ENCODE peak calls at places on chromosomes 5 and 9, in seven cellular contexts. W is CD4-positive, CD25-positive, alpha-beta regulatory T cell; O is NCI-H345; Y is choroid plexus epithelial cell; G is Caki2; F is ELF-1; B is small intestine. R is an unnamed sample.

GRCh38 chr9:126661521-126662251 is 48.0 kb downstream of the LMX1B start:
- DNase-seq in W (no peak), O (no peak), Y (peak; percentile 11), G (peak; percentile 25), F (peak; percentile 95), B (peak; percentile 20), R (peak; percentile 72)

GRCh38 chr5:136374003-136374402 is 8.7 kb upstream of the TRPC7 start:
- DNase-seq in W (no peak), O (no peak), Y (peak; percentile 65), G (peak; percentile 44), F (no peak), B (peak; percentile 4), R (peak; percentile 45)

GRCh38 chr9:7178729-7179128 is 421.0 kb downstream of the KDM4C start:
- DNase-seq in W (no peak), O (no peak), Y (no peak), G (no peak), F (no peak), B (no peak), R (no peak)

GRCh38 chr5:179919487-179920060 is 11.9 kb upstream of the TBC1D9B start:
- DNase-seq in W (no peak), O (no peak), Y (no peak), G (no peak), F (no peak), B (no peak), R (no peak)

GRCh38 chr9:72396247-72397091 is 31.5 kb upstream of the ZFAND5 start:
- DNase-seq in W (no peak), O (no peak), Y (peak; percentile 92), G (peak; percentile 48), F (no peak), B (peak; percentile 68), R (no peak)

GRCh38 chr5:80070338-80071056 is 35.3 kb downstream of the THBS4 start:
- DNase-seq in W (no peak), O (no peak), Y (no peak), G (no peak), F (no peak), B (no peak), R (no peak)

GRCh38 chr9:126304207-126304945 is 22.3 kb upstream of the MVB12B start:
- DNase-seq in W (no peak), O (no peak), Y (no peak), G (no peak), F (no peak), B (no peak), R (no peak)

GRCh38 chr5:135221187-135221473 is 177.9 kb downstream of the MACROH2A1 start:
- DNase-seq in W (no peak), O (no peak), Y (no peak), G (no peak), F (no peak), B (no peak), R (no peak)

GRCh38 chr9:129143031-129143441 is 31.8 kb downstream of the PTPA start:
- DNase-seq in W (peak; percentile 65), O (peak; percentile 49), Y (peak; percentile 95), G (peak; percentile 86), F (peak; percentile 94), B (peak; percentile 84), R (peak; percentile 80)

GRCh38 chr9:121929893-121930875 is 162.9 kb downstream of the TTLL11 start:
- DNase-seq in W (no peak), O (no peak), Y (no peak), G (no peak), F (peak; percentile 74), B (peak; percentile 4), R (peak; percentile 81)

GRCh38 chr5:150458819-150459557 is 9.4 kb upstream of the RPS14 start:
- DNase-seq in W (peak; percentile 79), O (peak; percentile 81), Y (peak; percentile 55), G (peak; percentile 55), F (peak; percentile 88), B (peak; percentile 64), R (peak; percentile 79)

GRCh38 chr5:1723957-1724821 is 75.4 kb downstream of the MRPL36 start:
- DNase-seq in W (no peak), O (no peak), Y (no peak), G (no peak), F (no peak), B (no peak), R (no peak)

GRCh38 chr5:71601222-71602026 is 14.3 kb downstream of the MCCC2 start:
- DNase-seq in W (peak; percentile 69), O (peak; percentile 7), Y (peak; percentile 98), G (peak; percentile 77), F (peak; percentile 27), B (peak; percentile 73), R (peak; percentile 75)

GRCh38 chr9:136485651-136486050 is 2.8 kb upstream of the SEC16A start:
- DNase-seq in W (no peak), O (no peak), Y (no peak), G (no peak), F (no peak), B (no peak), R (no peak)

GRCh38 chr9:6955251-6955921 is 197.6 kb downstream of the KDM4C start:
- DNase-seq in W (no peak), O (peak; percentile 73), Y (peak; percentile 77), G (no peak), F (peak; percentile 19), B (no peak), R (peak; percentile 67)

GRCh38 chr5:141821430-141821925 is 56.7 kb downstream of the PCDH1 start:
- DNase-seq in W (no peak), O (no peak), Y (peak; percentile 81), G (peak; percentile 87), F (no peak), B (no peak), R (peak; percentile 61)

GRCh38 chr9:120713257-120714087 is 798 bp downstream of the MEGF9 start:
- DNase-seq in W (peak; percentile 14), O (no peak), Y (no peak), G (no peak), F (peak; percentile 18), B (peak; percentile 29), R (peak; percentile 18)

GRCh38 chr9:128026255-128027165 is 40.6 kb downstream of the NAIF1 start:
- DNase-seq in W (peak; percentile 94), O (no peak), Y (peak; percentile 56), G (no peak), F (peak; percentile 40), B (peak; percentile 70), R (no peak)

GRCh38 chr9:84123648-84124406 is 143.2 kb downstream of the RMI1 start:
- DNase-seq in W (no peak), O (no peak), Y (no peak), G (no peak), F (no peak), B (peak; percentile 54), R (no peak)

GRCh38 chr9:19201899-19202891 is 28.3 kb upstream of the DENND4C start:
- DNase-seq in W (no peak), O (peak; percentile 35), Y (no peak), G (no peak), F (peak; percentile 93), B (peak; percentile 93), R (peak; percentile 7)

GRCh38 chr5:173016621-173017046 is 33.1 kb downstream of the ATP6V0E1 start:
- DNase-seq in W (no peak), O (peak; percentile 2), Y (peak; percentile 75), G (peak; percentile 83), F (no peak), B (no peak), R (no peak)

GRCh38 chr5:134088291-134088690 is 26.2 kb upstream of the TCF7 start:
- DNase-seq in W (no peak), O (no peak), Y (no peak), G (no peak), F (no peak), B (no peak), R (no peak)

GRCh38 chr5:109939109-109939682 is 249.5 kb downstream of the MAN2A1 start:
- DNase-seq in W (no peak), O (no peak), Y (peak; percentile 88), G (no peak), F (no peak), B (no peak), R (no peak)

R was measured in neural progenitor cell.